ENCODE peak calls at places on chromosomes 4 and X, in five cellular contexts. One of them, this sample, is unnamed.

GRCh38 chr4:101136373-101137370 is 210.7 kb downstream of the PPP3CA start:
- DNase-seq in mesendoderm: no peak
- DNase-seq in neuronal stem cell: no peak
- DNase-seq in H9: no peak
- DNase-seq in H1: no peak
- DNase-seq in this sample: no peak

GRCh38 chr4:181475781-181476180 is 767.4 kb upstream of the TENM3 start:
- DNase-seq in mesendoderm: peak; percentile 30
- DNase-seq in neuronal stem cell: no peak
- DNase-seq in H9: no peak
- DNase-seq in H1: no peak
- DNase-seq in this sample: no peak

GRCh38 chr4:152436384-152436783 is 99.5 kb downstream of the FBXW7 start:
- DNase-seq in mesendoderm: peak; percentile 52
- DNase-seq in neuronal stem cell: no peak
- DNase-seq in H9: peak; percentile 47
- DNase-seq in H1: no peak
- DNase-seq in this sample: no peak

GRCh38 chrX:77442728-77443127 is 4.5 kb upstream of the FGF16 start:
- DNase-seq in mesendoderm: no peak
- DNase-seq in neuronal stem cell: no peak
- DNase-seq in H9: no peak
- DNase-seq in H1: no peak
- DNase-seq in this sample: peak; percentile 81

GRCh38 chr4:185472063-185472542 is 570 bp upstream of the CCDC110 start:
- DNase-seq in mesendoderm: no peak
- DNase-seq in neuronal stem cell: no peak
- DNase-seq in H9: no peak
- DNase-seq in H1: no peak
- DNase-seq in this sample: no peak

GRCh38 chrX:13752646-13753045 is 18.1 kb downstream of the OFD1 start:
- DNase-seq in mesendoderm: no peak
- DNase-seq in neuronal stem cell: no peak
- DNase-seq in H9: no peak
- DNase-seq in H1: no peak
- DNase-seq in this sample: no peak

GRCh38 chr4:15809473-15809872 is 31.3 kb downstream of the CD38 start:
- DNase-seq in mesendoderm: no peak
- DNase-seq in neuronal stem cell: no peak
- DNase-seq in H9: no peak
- DNase-seq in H1: no peak
- DNase-seq in this sample: no peak

GRCh38 chrX:119189586-119189985 is 46.5 kb upstream of the PGRMC1 start:
- DNase-seq in mesendoderm: no peak
- DNase-seq in neuronal stem cell: no peak
- DNase-seq in H9: no peak
- DNase-seq in H1: no peak
- DNase-seq in this sample: no peak

GRCh38 chrX:110216027-110216426 is 101.9 kb downstream of the AMMECR1 start:
- DNase-seq in mesendoderm: no peak
- DNase-seq in neuronal stem cell: no peak
- DNase-seq in H9: no peak
- DNase-seq in H1: no peak
- DNase-seq in this sample: no peak

GRCh38 chr4:38846015-38846414 is 10.6 kb downstream of the TLR6 start:
- DNase-seq in mesendoderm: no peak
- DNase-seq in neuronal stem cell: no peak
- DNase-seq in H9: no peak
- DNase-seq in H1: no peak
- DNase-seq in this sample: no peak

GRCh38 chr4:6383929-6384328 is 88.5 kb downstream of the PPP2R2C start:
- DNase-seq in mesendoderm: no peak
- DNase-seq in neuronal stem cell: no peak
- DNase-seq in H9: no peak
- DNase-seq in H1: no peak
- DNase-seq in this sample: no peak

GRCh38 chr4:128590034-128590740 is 219.3 kb upstream of the JADE1 start:
- DNase-seq in mesendoderm: no peak
- DNase-seq in neuronal stem cell: no peak
- DNase-seq in H9: no peak
- DNase-seq in H1: no peak
- DNase-seq in this sample: no peak

GRCh38 chr4:177487977-177488376 is 45.7 kb upstream of the AGA start:
- DNase-seq in mesendoderm: no peak
- DNase-seq in neuronal stem cell: no peak
- DNase-seq in H9: no peak
- DNase-seq in H1: no peak
- DNase-seq in this sample: peak; percentile 12

GRCh38 chrX:21975827-21976226 is 35.3 kb downstream of the SMS start:
- DNase-seq in mesendoderm: peak; percentile 16
- DNase-seq in neuronal stem cell: no peak
- DNase-seq in H9: no peak
- DNase-seq in H1: no peak
- DNase-seq in this sample: peak; percentile 89

GRCh38 chr4:174521800-174522182 is 497 bp downstream of the HPGD start:
- DNase-seq in mesendoderm: peak; percentile 38
- DNase-seq in neuronal stem cell: peak; percentile 24
- DNase-seq in H9: peak; percentile 35
- DNase-seq in H1: no peak
- DNase-seq in this sample: no peak

GRCh38 chrX:10254746-10255145 is 98.0 kb downstream of the CLCN4 start:
- DNase-seq in mesendoderm: peak; percentile 24
- DNase-seq in neuronal stem cell: no peak
- DNase-seq in H9: no peak
- DNase-seq in H1: no peak
- DNase-seq in this sample: no peak

GRCh38 chr4:161522031-161522430 is 641.8 kb downstream of the FSTL5 start:
- DNase-seq in mesendoderm: no peak
- DNase-seq in neuronal stem cell: no peak
- DNase-seq in H9: no peak
- DNase-seq in H1: no peak
- DNase-seq in this sample: no peak

GRCh38 chr4:48752256-48752655 is 27.8 kb downstream of the FRYL start:
- DNase-seq in mesendoderm: no peak
- DNase-seq in neuronal stem cell: no peak
- DNase-seq in H9: no peak
- DNase-seq in H1: no peak
- DNase-seq in this sample: no peak

GRCh38 chr4:188661502-188661901 is 522.3 kb downstream of the TRIML1 start:
- DNase-seq in mesendoderm: no peak
- DNase-seq in neuronal stem cell: no peak
- DNase-seq in H9: no peak
- DNase-seq in H1: no peak
- DNase-seq in this sample: peak; percentile 48

GRCh38 chrX:11791090-11791489 is 33.1 kb downstream of the MSL3 start:
- DNase-seq in mesendoderm: peak; percentile 13
- DNase-seq in neuronal stem cell: no peak
- DNase-seq in H9: no peak
- DNase-seq in H1: no peak
- DNase-seq in this sample: no peak

GRCh38 chrX:147476008-147476407 is 435.7 kb upstream of the FMR1 start:
- DNase-seq in mesendoderm: peak; percentile 31
- DNase-seq in neuronal stem cell: no peak
- DNase-seq in H9: no peak
- DNase-seq in H1: no peak
- DNase-seq in this sample: no peak

GRCh38 chr4:155972098-155972497 is 18.4 kb upstream of the CTSO start:
- DNase-seq in mesendoderm: peak; percentile 70
- DNase-seq in neuronal stem cell: no peak
- DNase-seq in H9: peak; percentile 41
- DNase-seq in H1: no peak
- DNase-seq in this sample: peak; percentile 38

GRCh38 chr4:155539746-155540145 is 126.9 kb upstream of the GUCY1A1 start:
- DNase-seq in mesendoderm: no peak
- DNase-seq in neuronal stem cell: no peak
- DNase-seq in H9: no peak
- DNase-seq in H1: no peak
- DNase-seq in this sample: peak; percentile 55

GRCh38 chr4:71187399-71188196 is 151.2 kb upstream of the SLC4A4 start:
- DNase-seq in mesendoderm: peak; percentile 33
- DNase-seq in neuronal stem cell: peak; percentile 14
- DNase-seq in H9: peak; percentile 56
- DNase-seq in H1: no peak
- DNase-seq in this sample: peak; percentile 60

GRCh38 chr4:85901500-85901899 is 426.6 kb downstream of the ARHGAP24 start:
- DNase-seq in mesendoderm: no peak
- DNase-seq in neuronal stem cell: no peak
- DNase-seq in H9: no peak
- DNase-seq in H1: no peak
- DNase-seq in this sample: peak; percentile 43

GRCh38 chr4:99945718-99946345 is 586 bp downstream of the DNAJB14 start:
- DNase-seq in mesendoderm: peak; percentile 73
- DNase-seq in neuronal stem cell: peak; percentile 9
- DNase-seq in H9: no peak
- DNase-seq in H1: no peak
- DNase-seq in this sample: peak; percentile 21

GRCh38 chr4:9937078-9937477 is 84.2 kb downstream of the SLC2A9 start:
- DNase-seq in mesendoderm: no peak
- DNase-seq in neuronal stem cell: no peak
- DNase-seq in H9: no peak
- DNase-seq in H1: no peak
- DNase-seq in this sample: no peak

GRCh38 chr4:19030048-19030447 is 1008.5 kb upstream of the LCORL start:
- DNase-seq in mesendoderm: peak; percentile 40
- DNase-seq in neuronal stem cell: peak; percentile 24
- DNase-seq in H9: no peak
- DNase-seq in H1: no peak
- DNase-seq in this sample: peak; percentile 4

GRCh38 chr4:19025031-19025430 is 1003.5 kb upstream of the LCORL start:
- DNase-seq in mesendoderm: peak; percentile 18
- DNase-seq in neuronal stem cell: no peak
- DNase-seq in H9: no peak
- DNase-seq in H1: no peak
- DNase-seq in this sample: no peak

GRCh38 chr4:19026281-19026680 is 1004.7 kb upstream of the LCORL start:
- DNase-seq in mesendoderm: no peak
- DNase-seq in neuronal stem cell: no peak
- DNase-seq in H9: no peak
- DNase-seq in H1: no peak
- DNase-seq in this sample: no peak

GRCh38 chr4:19034089-19034488 is 1012.5 kb upstream of the LCORL start:
- DNase-seq in mesendoderm: no peak
- DNase-seq in neuronal stem cell: no peak
- DNase-seq in H9: no peak
- DNase-seq in H1: no peak
- DNase-seq in this sample: no peak

DNA sequence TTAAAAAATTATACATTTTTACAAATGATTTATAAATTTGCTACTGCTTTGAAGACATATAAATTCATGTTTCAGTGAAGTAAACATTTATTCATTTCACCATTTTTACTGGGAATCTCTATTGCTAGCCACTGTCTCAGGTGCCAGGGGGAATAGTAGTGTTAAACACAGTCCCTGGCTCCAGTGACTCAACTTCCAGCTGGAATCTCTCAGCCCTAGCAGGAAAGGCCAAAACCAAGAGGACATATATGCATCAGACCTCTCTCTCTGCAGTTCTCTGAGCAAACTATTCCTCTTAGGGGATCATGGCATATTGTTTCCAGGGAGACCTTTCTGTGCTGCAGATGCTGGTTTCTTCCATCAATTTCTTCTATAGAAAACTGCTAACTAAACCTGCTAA is 1009.0 kb upstream of the LCORL start:
- DNase-seq in mesendoderm: no peak
- DNase-seq in neuronal stem cell: no peak
- DNase-seq in H9: no peak
- DNase-seq in H1: no peak
- DNase-seq in this sample: no peak
- H2BK120ac ChIP-seq in mesendoderm: no peak overlapping the region
- H2BK120ac ChIP-seq in neuronal stem cell: no peak overlapping the region
- H2BK120ac ChIP-seq in H9: no peak overlapping the region
- H2BK120ac ChIP-seq in H1: no peak overlapping the region
- H2BK120ac ChIP-seq in this sample: no peak overlapping the region

GRCh38 chrX:65688403-65688881 is 21.0 kb downstream of the MSN start:
- DNase-seq in mesendoderm: no peak
- DNase-seq in neuronal stem cell: no peak
- DNase-seq in H9: no peak
- DNase-seq in H1: no peak
- DNase-seq in this sample: peak; percentile 73
- H3K4me1 ChIP-seq in mesendoderm: no peaks in the 10 kb centered on the region
- H3K4me1 ChIP-seq in neuronal stem cell: no peaks in the 10 kb centered on the region
- H3K4me1 ChIP-seq in H9: no peaks in the 10 kb centered on the region
- H3K4me1 ChIP-seq in H1: no peaks in the 10 kb centered on the region
- H3K4me1 ChIP-seq in this sample: peaks cover 15% of the 10 kb centered on the region

DNA sequence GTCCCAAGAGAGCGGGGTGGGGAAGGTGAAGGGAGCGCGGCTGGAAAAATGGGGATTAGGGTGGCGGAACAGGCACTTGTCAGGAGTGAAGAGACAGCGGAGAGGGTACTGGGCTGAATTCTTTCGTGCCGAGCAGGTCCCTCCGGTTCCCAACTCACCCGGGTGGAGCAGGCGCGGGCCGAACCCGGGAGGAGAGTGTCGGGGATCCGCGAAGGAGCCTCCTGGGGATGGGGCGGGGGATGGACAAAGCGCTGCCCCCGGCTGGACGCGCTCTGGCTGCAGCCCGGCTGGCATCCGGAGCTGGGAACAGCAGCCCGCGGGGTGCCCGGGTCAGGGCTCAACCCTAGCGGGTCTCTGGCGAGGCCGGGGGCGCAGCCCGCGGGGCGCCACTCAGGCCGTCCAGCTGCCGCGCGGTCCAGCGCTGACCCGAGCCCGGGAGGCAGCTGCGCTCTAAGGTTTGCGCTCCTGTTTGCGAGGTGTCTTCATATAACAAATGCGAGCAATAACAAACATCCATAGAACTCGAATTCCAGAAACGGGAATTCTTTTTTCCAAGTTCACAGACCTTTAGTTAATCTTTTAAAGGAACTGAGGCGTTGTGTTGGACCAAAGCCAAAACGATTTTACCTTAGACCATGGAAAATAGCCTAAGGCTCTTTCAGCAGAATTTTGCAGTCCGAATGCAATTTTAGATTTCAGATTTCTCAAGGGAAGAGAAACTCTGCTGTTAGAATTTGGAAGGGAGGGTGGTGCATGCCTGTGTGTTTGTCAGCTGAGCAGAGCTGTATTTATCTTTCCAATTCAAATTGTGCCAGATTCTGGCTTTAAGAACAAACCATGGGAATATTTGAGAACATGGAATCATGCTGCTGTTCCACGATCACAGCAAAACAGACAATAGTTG is 707 bp downstream of the NPY5R start:
- DNase-seq in mesendoderm: peak; percentile 34
- DNase-seq in neuronal stem cell: no peak
- DNase-seq in H9: peak; percentile 52
- DNase-seq in H1: no peak
- DNase-seq in this sample: no peak
- H2BK120ac ChIP-seq in mesendoderm: no peak overlapping the region
- H2BK120ac ChIP-seq in neuronal stem cell: no peak overlapping the region
- H2BK120ac ChIP-seq in H9: no peak overlapping the region
- H2BK120ac ChIP-seq in H1: peak overlapping the region; percentile 54
- H2BK120ac ChIP-seq in this sample: no peak overlapping the region

DNA sequence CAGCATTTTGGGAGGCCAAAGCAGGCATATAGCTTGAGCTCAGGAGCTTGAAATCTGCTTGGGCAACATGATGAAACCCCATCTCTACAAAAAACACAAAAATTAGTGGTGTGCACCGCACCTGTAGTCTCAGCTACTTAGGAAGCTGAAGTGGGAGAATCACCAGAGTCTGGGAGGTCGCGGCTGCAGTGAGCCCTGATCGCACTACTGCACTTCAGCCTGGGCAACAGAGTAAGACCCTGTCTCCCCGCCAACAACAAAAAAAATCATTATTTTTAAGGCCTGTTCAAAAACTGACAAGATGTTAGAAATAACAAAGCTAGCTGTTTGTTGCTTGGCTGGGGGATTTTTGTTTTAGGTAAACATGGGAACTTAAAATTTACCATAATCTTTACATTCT is 5.1 kb downstream of the YTHDC1 start:
- DNase-seq in mesendoderm: no peak
- DNase-seq in neuronal stem cell: no peak
- DNase-seq in H9: no peak
- DNase-seq in H1: no peak
- DNase-seq in this sample: no peak
- H3K4me1 ChIP-seq in mesendoderm: peaks cover 6% of the 10 kb centered on the region
- H3K4me1 ChIP-seq in neuronal stem cell: peaks cover 3% of the 10 kb centered on the region
- H3K4me1 ChIP-seq in H9: no peaks in the 10 kb centered on the region
- H3K4me1 ChIP-seq in H1: peaks cover 2% of the 10 kb centered on the region
- H3K4me1 ChIP-seq in this sample: peaks cover 7% of the 10 kb centered on the region